ENCODE peak calls at places on chromosomes 1 and 21, in six cellular contexts. One of them, this sample, is unnamed.

GRCh38 chr1:184166495-184166894 is 115.0 kb downstream of the TSEN15 start:
- DNase-seq in MM.1S: no peak
- DNase-seq in OCI-LY7: no peak
- DNase-seq in PC-3: no peak
- DNase-seq in GM23248: no peak
- DNase-seq in HCT116: no peak
- DNase-seq in this sample: no peak

GRCh38 chr1:221268295-221268694 is 389.1 kb downstream of the HLX start:
- DNase-seq in MM.1S: no peak
- DNase-seq in OCI-LY7: no peak
- DNase-seq in PC-3: peak; percentile 50
- DNase-seq in GM23248: peak; percentile 93
- DNase-seq in HCT116: no peak
- DNase-seq in this sample: no peak

GRCh38 chr1:29650041-29650400 is 413.7 kb downstream of the PTPRU start:
- DNase-seq in MM.1S: no peak
- DNase-seq in OCI-LY7: no peak
- DNase-seq in PC-3: peak; percentile 66
- DNase-seq in GM23248: peak; percentile 41
- DNase-seq in HCT116: no peak
- DNase-seq in this sample: no peak

GRCh38 chr1:225415307-225415706 is 12.5 kb downstream of the LBR start:
- DNase-seq in MM.1S: no peak
- DNase-seq in OCI-LY7: no peak
- DNase-seq in PC-3: no peak
- DNase-seq in GM23248: no peak
- DNase-seq in HCT116: no peak
- DNase-seq in this sample: no peak

GRCh38 chr1:229352975-229353374 is 10.1 kb upstream of the CCSAP start:
- DNase-seq in MM.1S: no peak
- DNase-seq in OCI-LY7: no peak
- DNase-seq in PC-3: no peak
- DNase-seq in GM23248: no peak
- DNase-seq in HCT116: no peak
- DNase-seq in this sample: no peak

GRCh38 chr1:248786106-248786665 is 30.6 kb upstream of the LYPD8 start:
- DNase-seq in MM.1S: no peak
- DNase-seq in OCI-LY7: no peak
- DNase-seq in PC-3: peak; percentile 48
- DNase-seq in GM23248: no peak
- DNase-seq in HCT116: no peak
- DNase-seq in this sample: no peak

GRCh38 chr1:215569987-215570824 is 3.1 kb downstream of the KCTD3 start:
- DNase-seq in MM.1S: no peak
- DNase-seq in OCI-LY7: no peak
- DNase-seq in PC-3: peak; percentile 91
- DNase-seq in GM23248: peak; percentile 33
- DNase-seq in HCT116: no peak
- DNase-seq in this sample: no peak

GRCh38 chr21:33951276-33952178 is 35.9 kb upstream of the ATP5PO start:
- DNase-seq in MM.1S: no peak
- DNase-seq in OCI-LY7: peak; percentile 18
- DNase-seq in PC-3: no peak
- DNase-seq in GM23248: peak; percentile 53
- DNase-seq in HCT116: no peak
- DNase-seq in this sample: no peak

GRCh38 chr1:103517380-103518047 is 8.0 kb upstream of the RNPC3 start:
- DNase-seq in MM.1S: no peak
- DNase-seq in OCI-LY7: no peak
- DNase-seq in PC-3: no peak
- DNase-seq in GM23248: peak; percentile 4
- DNase-seq in HCT116: no peak
- DNase-seq in this sample: no peak

GRCh38 chr21:42351626-42352432 is 1.0 kb upstream of the TFF2 start:
- DNase-seq in MM.1S: no peak
- DNase-seq in OCI-LY7: no peak
- DNase-seq in PC-3: no peak
- DNase-seq in GM23248: no peak
- DNase-seq in HCT116: no peak
- DNase-seq in this sample: no peak

GRCh38 chr21:42350271-42350885 is 416 bp downstream of the TFF2 start:
- DNase-seq in MM.1S: no peak
- DNase-seq in OCI-LY7: no peak
- DNase-seq in PC-3: no peak
- DNase-seq in GM23248: no peak
- DNase-seq in HCT116: no peak
- DNase-seq in this sample: no peak

GRCh38 chr21:42353623-42354022 is 2.8 kb upstream of the TFF2 start:
- DNase-seq in MM.1S: no peak
- DNase-seq in OCI-LY7: no peak
- DNase-seq in PC-3: no peak
- DNase-seq in GM23248: no peak
- DNase-seq in HCT116: no peak
- DNase-seq in this sample: no peak

GRCh38 chr21:42350899-42351543 is at the start of gene TFF2:
- DNase-seq in MM.1S: no peak
- DNase-seq in OCI-LY7: no peak
- DNase-seq in PC-3: peak; percentile 76
- DNase-seq in GM23248: no peak
- DNase-seq in HCT116: no peak
- DNase-seq in this sample: no peak

GRCh38 chr21:42352433-42353095 is 1.8 kb upstream of the TFF2 start:
- DNase-seq in MM.1S: no peak
- DNase-seq in OCI-LY7: no peak
- DNase-seq in PC-3: peak; percentile 51
- DNase-seq in GM23248: no peak
- DNase-seq in HCT116: no peak
- DNase-seq in this sample: no peak
- TF ChIP-seq EZH2phosphoT487 in MM.1S: no peak
- TF ChIP-seq EZH2phosphoT487 in OCI-LY7: no peak
- TF ChIP-seq EZH2phosphoT487 in PC-3: no peak
- TF ChIP-seq EZH2phosphoT487 in GM23248: no peak
- TF ChIP-seq EZH2phosphoT487 in HCT116: no peak
- TF ChIP-seq EZH2phosphoT487 in this sample: no peak

GRCh38 chr1:32780005-32780404 is 37.2 kb downstream of the YARS1 start:
- DNase-seq in MM.1S: no peak
- DNase-seq in OCI-LY7: no peak
- DNase-seq in PC-3: no peak
- DNase-seq in GM23248: no peak
- DNase-seq in HCT116: no peak
- DNase-seq in this sample: no peak

GRCh38 chr1:32783851-32784250 is 33.3 kb downstream of the YARS1 start:
- DNase-seq in MM.1S: no peak
- DNase-seq in OCI-LY7: no peak
- DNase-seq in PC-3: no peak
- DNase-seq in GM23248: no peak
- DNase-seq in HCT116: no peak
- DNase-seq in this sample: no peak

GRCh38 chr1:32780628-32781267 is 36.4 kb downstream of the YARS1 start:
- DNase-seq in MM.1S: no peak
- DNase-seq in OCI-LY7: no peak
- DNase-seq in PC-3: peak; percentile 55
- DNase-seq in GM23248: no peak
- DNase-seq in HCT116: no peak
- DNase-seq in this sample: no peak

GRCh38 chr1:32784817-32785216 is 32.3 kb downstream of the YARS1 start:
- DNase-seq in MM.1S: no peak
- DNase-seq in OCI-LY7: no peak
- DNase-seq in PC-3: no peak
- DNase-seq in GM23248: no peak
- DNase-seq in HCT116: no peak
- DNase-seq in this sample: no peak

GRCh38 chr1:32782086-32782485 is 35.1 kb downstream of the YARS1 start:
- DNase-seq in MM.1S: no peak
- DNase-seq in OCI-LY7: no peak
- DNase-seq in PC-3: no peak
- DNase-seq in GM23248: no peak
- DNase-seq in HCT116: no peak
- DNase-seq in this sample: no peak
- TF ChIP-seq EZH2phosphoT487 in MM.1S: no peak
- TF ChIP-seq EZH2phosphoT487 in OCI-LY7: no peak
- TF ChIP-seq EZH2phosphoT487 in PC-3: no peak
- TF ChIP-seq EZH2phosphoT487 in GM23248: no peak
- TF ChIP-seq EZH2phosphoT487 in HCT116: no peak
- TF ChIP-seq EZH2phosphoT487 in this sample: no peak

DNA sequence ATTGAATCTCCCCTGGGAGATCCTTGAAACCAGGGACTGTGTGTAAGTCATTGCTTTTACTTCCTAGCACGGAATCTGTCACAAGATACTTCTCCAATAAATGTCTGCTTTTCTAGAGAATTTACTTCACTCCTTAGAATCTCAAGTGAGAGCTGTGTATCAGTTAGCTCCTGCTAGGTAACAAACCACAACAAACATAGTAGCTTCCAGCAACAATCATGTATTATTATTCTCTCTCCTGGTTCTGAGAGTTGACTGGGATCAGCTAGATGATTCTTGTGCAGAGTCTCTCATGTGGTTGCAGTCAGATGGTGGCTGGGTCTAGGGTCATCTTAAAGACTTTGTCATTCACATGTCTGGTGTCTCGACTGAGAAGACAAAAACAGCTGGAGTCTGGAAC is 166.9 kb upstream of the UBE2U start:
- DNase-seq in MM.1S: no peak
- DNase-seq in OCI-LY7: no peak
- DNase-seq in PC-3: no peak
- DNase-seq in GM23248: no peak
- DNase-seq in HCT116: no peak
- DNase-seq in this sample: no peak
- TF ChIP-seq EZH2phosphoT487 in MM.1S: no peak
- TF ChIP-seq EZH2phosphoT487 in OCI-LY7: no peak
- TF ChIP-seq EZH2phosphoT487 in PC-3: no peak
- TF ChIP-seq EZH2phosphoT487 in GM23248: no peak
- TF ChIP-seq EZH2phosphoT487 in HCT116: no peak
- TF ChIP-seq EZH2phosphoT487 in this sample: no peak

GRCh38 chr1:110523011-110523410 is 4.0 kb upstream of the KCNA10 start:
- DNase-seq in MM.1S: no peak
- DNase-seq in OCI-LY7: no peak
- DNase-seq in PC-3: no peak
- DNase-seq in GM23248: peak; percentile 83
- DNase-seq in HCT116: no peak
- DNase-seq in this sample: peak; percentile 25
- TF ChIP-seq EZH2phosphoT487 in MM.1S: no peak
- TF ChIP-seq EZH2phosphoT487 in OCI-LY7: no peak
- TF ChIP-seq EZH2phosphoT487 in PC-3: no peak
- TF ChIP-seq EZH2phosphoT487 in GM23248: no peak
- TF ChIP-seq EZH2phosphoT487 in HCT116: no peak
- TF ChIP-seq EZH2phosphoT487 in this sample: no peak

DNA sequence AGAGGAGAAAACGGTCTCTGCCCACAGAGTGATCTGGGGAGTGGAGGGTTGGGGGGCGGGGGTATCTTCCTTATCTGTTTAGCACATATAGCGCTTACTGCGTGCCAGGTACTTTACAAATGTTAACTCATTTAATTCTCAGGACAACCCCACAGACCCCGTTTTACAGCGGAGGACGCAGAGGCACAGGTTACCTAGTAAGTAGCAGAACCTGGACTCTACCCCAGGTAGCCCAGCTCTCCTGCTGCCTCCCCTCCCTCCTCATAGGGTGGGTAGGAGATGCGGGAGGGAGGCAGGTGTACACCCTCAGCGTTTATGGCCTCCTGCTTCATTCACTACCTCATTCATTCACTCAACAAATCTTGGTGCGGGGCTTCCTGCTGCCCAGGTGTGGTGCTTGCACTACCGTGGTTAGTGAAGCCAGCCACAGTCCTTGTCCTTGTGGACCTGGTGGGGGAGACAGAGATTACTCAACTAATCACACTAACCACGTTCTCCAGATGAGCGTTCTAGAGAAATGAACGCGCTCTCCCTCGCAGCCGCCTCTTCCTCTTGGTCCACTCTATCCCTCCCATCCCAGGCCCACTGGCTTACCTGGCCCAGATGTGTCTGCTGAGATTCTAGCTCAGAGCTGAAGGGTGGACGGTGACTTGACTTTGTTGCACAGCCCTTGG is 102.0 kb downstream of the IER5 start:
- DNase-seq in MM.1S: no peak
- DNase-seq in OCI-LY7: no peak
- DNase-seq in PC-3: no peak
- DNase-seq in GM23248: no peak
- DNase-seq in HCT116: no peak
- DNase-seq in this sample: peak; percentile 29
- TF ChIP-seq EZH2phosphoT487 in MM.1S: no peak
- TF ChIP-seq EZH2phosphoT487 in OCI-LY7: no peak
- TF ChIP-seq EZH2phosphoT487 in PC-3: no peak
- TF ChIP-seq EZH2phosphoT487 in GM23248: no peak
- TF ChIP-seq EZH2phosphoT487 in HCT116: no peak
- TF ChIP-seq EZH2phosphoT487 in this sample: no peak

DNA sequence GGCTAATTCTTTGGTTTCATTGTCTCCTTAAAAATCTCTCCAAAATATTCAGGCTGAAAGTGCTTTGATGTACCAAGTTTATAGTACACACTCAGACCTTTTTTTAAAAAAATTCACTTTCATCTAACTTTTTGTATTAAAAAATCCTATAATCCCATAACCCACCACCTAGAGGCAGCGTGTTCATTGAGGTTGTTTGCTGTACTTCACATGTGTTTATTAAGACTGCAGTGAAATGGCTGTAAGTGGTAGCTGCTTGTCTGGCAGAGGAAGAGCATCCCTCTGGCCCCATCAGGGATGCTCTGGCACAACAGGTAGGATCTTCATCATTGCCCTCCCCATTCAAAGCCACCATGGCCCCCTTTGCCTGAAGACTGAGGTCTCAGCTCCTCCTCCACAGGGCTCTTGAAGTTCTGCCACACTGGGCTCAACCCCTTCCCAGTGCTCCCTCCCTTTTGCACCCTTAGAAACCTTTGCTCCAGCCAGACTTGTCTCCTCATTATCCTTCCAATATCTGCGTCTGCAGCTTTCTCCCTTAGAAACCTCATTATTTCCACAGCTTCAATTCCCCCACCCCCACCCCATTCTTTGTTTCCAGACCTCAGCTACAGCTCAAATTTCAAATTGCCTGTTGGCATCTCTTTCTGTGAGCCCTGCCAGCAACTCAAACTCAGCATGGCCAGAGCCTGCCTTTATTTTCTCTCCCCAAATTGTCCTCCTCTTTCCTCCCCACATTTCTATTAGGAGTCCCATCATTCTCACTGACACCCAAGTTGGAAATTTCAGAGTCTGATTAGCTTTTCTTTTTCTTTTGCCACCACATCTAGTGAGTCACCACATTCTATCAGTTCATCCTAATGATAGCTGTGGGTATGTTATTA is 369.6 kb upstream of the USP24 start:
- DNase-seq in MM.1S: no peak
- DNase-seq in OCI-LY7: no peak
- DNase-seq in PC-3: peak; percentile 29
- DNase-seq in GM23248: peak; percentile 41
- DNase-seq in HCT116: no peak
- DNase-seq in this sample: peak; percentile 31
- TF ChIP-seq EZH2phosphoT487 in MM.1S: no peak
- TF ChIP-seq EZH2phosphoT487 in OCI-LY7: no peak
- TF ChIP-seq EZH2phosphoT487 in PC-3: no peak
- TF ChIP-seq EZH2phosphoT487 in GM23248: no peak
- TF ChIP-seq EZH2phosphoT487 in HCT116: no peak
- TF ChIP-seq EZH2phosphoT487 in this sample: no peak

DNA sequence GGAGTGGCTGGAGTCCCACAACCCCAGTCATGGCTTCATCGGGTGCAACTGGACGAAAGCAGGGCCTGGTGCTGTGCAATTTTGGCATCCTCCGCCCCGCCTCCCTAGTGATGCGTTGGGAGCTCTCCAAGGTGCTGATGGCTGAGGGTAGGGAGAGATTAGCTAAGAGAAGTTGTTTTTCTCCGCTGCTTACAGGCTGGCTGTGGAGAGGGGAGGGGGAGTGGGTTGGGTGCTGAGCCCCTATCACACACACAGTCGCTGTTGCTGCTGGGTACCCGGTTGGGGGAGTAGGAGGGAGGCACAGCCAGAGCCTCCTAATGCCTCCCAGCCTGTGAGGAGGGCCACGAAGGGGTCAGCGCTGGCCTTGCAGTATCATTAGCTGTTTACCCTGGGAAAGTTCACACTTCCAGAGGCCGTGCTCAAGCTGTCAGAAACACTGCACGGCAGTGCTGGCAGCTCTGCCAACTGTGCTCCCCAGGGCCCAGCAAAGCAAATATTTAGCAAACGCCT is 110.0 kb downstream of the GRIK3 start:
- DNase-seq in MM.1S: peak; percentile 45
- DNase-seq in OCI-LY7: peak; percentile 76
- DNase-seq in PC-3: peak; percentile 60
- DNase-seq in GM23248: peak; percentile 58
- DNase-seq in HCT116: no peak
- DNase-seq in this sample: peak; percentile 79
- TF ChIP-seq EZH2phosphoT487 in MM.1S: no peak
- TF ChIP-seq EZH2phosphoT487 in OCI-LY7: no peak
- TF ChIP-seq EZH2phosphoT487 in PC-3: no peak
- TF ChIP-seq EZH2phosphoT487 in GM23248: no peak
- TF ChIP-seq EZH2phosphoT487 in HCT116: no peak
- TF ChIP-seq EZH2phosphoT487 in this sample: no peak